ENCODE peak calls at places on chromosomes 6 and 20, in four cellular contexts. C is AG09309, U is GM23338, M is stomach. G is an unnamed sample.
A peak's percentile ranks its signal among the peaks of the same experiment; 100 is the strongest.

GRCh38 chr20:39036011-39036410 is 73.9 kb downstream of the DHX35 start:
- DNase-seq in C (no peak), U (no peak), M (no peak), G (no peak)

GRCh38 chr20:59566631-59567524 is 37.5 kb upstream of the PHACTR3 start:
- DNase-seq in C (no peak), U (no peak), M (peak; percentile 16), G (no peak)

GRCh38 chr20:4135385-4136077 is 120.2 kb upstream of the RNF24 start:
- DNase-seq in C (peak; percentile 97), U (no peak), M (peak; percentile 64), G (peak; percentile 70)

GRCh38 chr6:146913842-146914562 is 290.2 kb upstream of the STXBP5 start:
- DNase-seq in C (peak; percentile 98), U (peak; percentile 80), M (peak; percentile 28), G (peak; percentile 71)

GRCh38 chr20:46037036-46037435 is 8.0 kb downstream of the SLC12A5 start:
- DNase-seq in C (no peak), U (no peak), M (no peak), G (no peak)

GRCh38 chr20:59322813-59323469 is 22.5 kb downstream of the EDN3 start:
- DNase-seq in C (no peak), U (no peak), M (no peak), G (no peak)

GRCh38 chr6:130164251-130164650 is 58.5 kb downstream of the SAMD3 start:
- DNase-seq in C (no peak), U (no peak), M (no peak), G (no peak)

GRCh38 chr6:116019428-116019827 is 41.3 kb downstream of the FRK start:
- DNase-seq in C (no peak), U (no peak), M (no peak), G (no peak)

GRCh38 chr20:8368680-8369079 is 236.6 kb downstream of the PLCB1 start:
- DNase-seq in C (no peak), U (no peak), M (no peak), G (no peak)

GRCh38 chr20:17687800-17688199 is 5.8 kb upstream of the RRBP1 start:
- DNase-seq in C (no peak), U (no peak), M (no peak), G (no peak)

GRCh38 chr6:11585426-11586016 is 48.0 kb downstream of the TMEM170B start:
- DNase-seq in C (no peak), U (peak; percentile 70), M (no peak), G (no peak)

GRCh38 chr6:149440735-149441662 is 40.9 kb downstream of the SUMO4 start:
- DNase-seq in C (no peak), U (no peak), M (no peak), G (no peak)

GRCh38 chr6:76719449-76719848 is 647.0 kb upstream of the IMPG1 start:
- DNase-seq in C (no peak), U (no peak), M (no peak), G (no peak)

GRCh38 chr6:149062653-149063348 is 254.7 kb upstream of the TAB2 start:
- DNase-seq in C (no peak), U (no peak), M (no peak), G (no peak)

GRCh38 chr6:7671581-7671980 is 54.3 kb upstream of the BMP6 start:
- DNase-seq in C (peak; percentile 48), U (no peak), M (no peak), G (no peak)

GRCh38 chr6:22899446-22899845 is 330.1 kb downstream of the HDGFL1 start:
- DNase-seq in C (no peak), U (no peak), M (no peak), G (no peak)

GRCh38 chr6:6683964-6684363 is 95.4 kb downstream of the LY86 start:
- DNase-seq in C (no peak), U (no peak), M (no peak), G (no peak)

GRCh38 chr6:11270030-11271027 is 37.9 kb upstream of the NEDD9 start:
- DNase-seq in C (no peak), U (no peak), M (no peak), G (no peak)

GRCh38 chr6:30185846-30186484 is 22.6 kb downstream of the TRIM15 start:
- DNase-seq in C (no peak), U (no peak), M (no peak), G (no peak)

GRCh38 chr20:45826381-45827019 is 612 bp downstream of the TNNC2 start:
- DNase-seq in C (no peak), U (no peak), M (no peak), G (no peak)

GRCh38 chr20:36399969-36400545 is 93.9 kb downstream of the DLGAP4 start:
- DNase-seq in C (no peak), U (no peak), M (no peak), G (no peak)

GRCh38 chr20:53622247-53623114 is 28.8 kb upstream of the ZNF217 start:
- DNase-seq in C (no peak), U (peak; percentile 17), M (peak; percentile 26), G (no peak)

GRCh38 chr6:296151-297122 is 4.2 kb downstream of the DUSP22 start:
- DNase-seq in C (no peak), U (no peak), M (no peak), G (no peak)

GRCh38 chr6:143136647-143137046 is 76.0 kb downstream of the AIG1 start:
- DNase-seq in C (no peak), U (peak; percentile 29), M (no peak), G (no peak)

GRCh38 chr6:62150048-62150663 is 135.9 kb downstream of the KHDRBS2 start:
- DNase-seq in C (no peak), U (peak; percentile 67), M (no peak), G (peak; percentile 6)

GRCh38 chr6:91506509-91506908 is 919.6 kb upstream of the MAP3K7 start:
- DNase-seq in C (no peak), U (no peak), M (no peak), G (no peak)

GRCh38 chr6:147108256-147108910 is 95.8 kb upstream of the STXBP5 start:
- DNase-seq in C (no peak), U (no peak), M (no peak), G (no peak)

GRCh38 chr6:130240232-130240631 is 17.5 kb upstream of the SAMD3 start:
- DNase-seq in C (peak; percentile 77), U (no peak), M (no peak), G (no peak)

GRCh38 chr6:109093732-109094131 is 914 bp downstream of the SESN1 start:
- DNase-seq in C (no peak), U (no peak), M (no peak), G (no peak)

GRCh38 chr6:159929819-159930218 is 39.0 kb downstream of the MAS1 start:
- DNase-seq in C (no peak), U (no peak), M (peak; percentile 43), G (no peak)

GRCh38 chr20:51931321-51931720 is 129.0 kb upstream of the SALL4 start:
- DNase-seq in C (no peak), U (no peak), M (no peak), G (no peak)

GRCh38 chr6:42224222-42225042 is 6.8 kb upstream of the MRPS10 start:
- DNase-seq in C (peak; percentile 66), U (no peak), M (no peak), G (no peak)

GRCh38 chr6:12012566-12013367 is 655 bp downstream of the HIVEP1 start:
- DNase-seq in C (no peak), U (peak; percentile 91), M (peak; percentile 64), G (peak; percentile 57)

GRCh38 chr6:157989541-157990289 is 8.1 kb downstream of the SYNJ2 start:
- DNase-seq in C (no peak), U (peak; percentile 38), M (peak; percentile 84), G (no peak)

GRCh38 chr6:126372626-126373025 is 32.7 kb downstream of the CENPW start:
- DNase-seq in C (no peak), U (no peak), M (no peak), G (no peak)

GRCh38 chr20:50100552-50100951 is 12.4 kb downstream of the UBE2V1 start:
- DNase-seq in C (no peak), U (no peak), M (no peak), G (no peak)

GRCh38 chr20:50099121-50099520 is 13.8 kb downstream of the UBE2V1 start:
- DNase-seq in C (no peak), U (no peak), M (no peak), G (no peak)

GRCh38 chr20:50101900-50102299 is 11.1 kb downstream of the UBE2V1 start:
- DNase-seq in C (no peak), U (no peak), M (no peak), G (no peak)

GRCh38 chr20:50099565-50099991 is 13.4 kb downstream of the UBE2V1 start:
- DNase-seq in C (no peak), U (peak; percentile 48), M (no peak), G (no peak)

GRCh38 chr20:50101281-50101680 is 11.7 kb downstream of the UBE2V1 start:
- DNase-seq in C (no peak), U (no peak), M (no peak), G (no peak)
- H3K4me3 ChIP-seq in C (no peak overlapping the region), U (no peak overlapping the region), M (no peak overlapping the region), G (no peak overlapping the region)

GRCh38 chr6:137496909-137497721 is 2.9 kb upstream of the OLIG3 start:
- DNase-seq in C (no peak), U (peak; percentile 42), M (no peak), G (no peak)
- H3K4me3 ChIP-seq in C (no peak overlapping the region), U (peak overlapping the region; percentile 72), M (peak overlapping the region; percentile 24), G (peak overlapping the region; percentile 38)

GRCh38 chr6:24778878-24779277 is 4.1 kb downstream of the GMNN start:
- DNase-seq in C (no peak), U (no peak), M (no peak), G (no peak)

GRCh38 chr6:24775520-24776058 is 852 bp downstream of the GMNN start:
- DNase-seq in C (no peak), U (no peak), M (no peak), G (no peak)

GRCh38 chr6:24778121-24778520 is 3.4 kb downstream of the GMNN start:
- DNase-seq in C (no peak), U (no peak), M (no peak), G (no peak)

GRCh38 chr6:24779416-24779815 is 4.7 kb downstream of the GMNN start:
- DNase-seq in C (no peak), U (no peak), M (no peak), G (no peak)

DNA sequence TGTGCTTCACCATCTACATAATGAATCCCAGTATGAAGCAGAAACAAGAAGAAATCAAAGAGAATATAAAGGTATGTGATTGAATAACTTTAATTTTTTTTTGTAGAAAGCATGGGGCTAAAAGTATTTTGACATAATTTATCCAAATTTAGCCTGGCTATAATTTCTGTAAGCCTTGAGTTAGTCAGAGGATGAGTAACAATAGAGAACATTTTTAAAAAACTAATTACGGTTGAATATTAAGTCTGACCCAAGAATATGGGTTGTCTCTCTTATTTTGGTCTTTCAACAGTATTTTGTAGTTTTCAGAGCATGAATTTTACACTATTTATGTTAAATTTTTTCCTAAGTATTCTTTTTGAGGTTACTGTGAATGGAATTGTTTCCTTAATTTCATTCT is 2.5 kb downstream of the GMNN start:
- DNase-seq in C (no peak), U (no peak), M (no peak), G (no peak)
- H3K4me3 ChIP-seq in C (no peak overlapping the region), U (peak overlapping the region; percentile 88), M (peak overlapping the region; percentile 94), G (peak overlapping the region; percentile 13)

DNA sequence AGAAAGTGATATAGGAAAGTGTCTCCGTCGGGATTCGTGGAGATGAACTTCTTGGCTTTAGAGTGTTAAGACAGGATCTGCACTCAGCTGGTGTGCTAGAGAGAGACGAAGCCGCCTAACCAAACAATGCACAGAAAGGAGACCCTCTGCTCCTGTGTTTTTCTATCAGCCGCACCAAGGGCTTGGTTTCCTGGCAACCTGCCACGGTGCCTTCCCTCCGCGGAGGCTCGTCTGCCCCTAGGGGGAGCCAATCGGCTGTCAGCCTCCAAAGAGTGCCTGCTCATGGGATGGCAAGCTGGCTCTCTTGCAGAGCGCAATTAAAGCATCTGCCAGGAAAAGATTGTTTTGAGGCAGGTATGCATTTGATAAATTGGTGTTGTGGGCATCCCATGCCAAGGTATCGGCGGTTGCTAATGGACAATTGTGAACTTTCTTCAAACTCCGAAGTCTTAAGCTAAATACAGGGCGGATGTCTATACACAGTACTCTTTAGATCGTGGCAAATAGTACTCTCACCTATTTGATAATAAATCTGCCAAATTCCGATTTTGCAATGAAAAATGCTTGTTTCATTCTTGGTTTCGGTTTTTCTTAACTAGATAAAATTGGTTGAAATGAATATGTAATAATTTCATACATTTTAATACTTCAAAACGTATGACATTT is 603.3 kb downstream of the RNF144B start:
- DNase-seq in C (no peak), U (peak; percentile 91), M (peak; percentile 79), G (peak; percentile 66)
- H3K4me3 ChIP-seq in C (no peak overlapping the region), U (peak overlapping the region; percentile 23), M (no peak overlapping the region), G (no peak overlapping the region)